ENCODE peak calls at places on chromosomes 6 and 20, in seven cellular contexts. O, U, T, Q, S, G and H are unnamed samples.

GRCh38 chr6:108497883-108498282 is 62.8 kb upstream of the FOXO3 start:
- DNase-seq in S (peak; percentile 36), Q (peak; percentile 31), O (no peak), T (peak; percentile 50), U (peak; percentile 37), G (peak; percentile 9), H (peak; percentile 23)

GRCh38 chr6:27650620-27651370 is 177.9 kb upstream of the ZNF184 start:
- DNase-seq in O (peak; percentile 79), U (no peak), G (no peak), T (no peak), S (peak; percentile 66), Q (peak; percentile 62), H (peak; percentile 56)

GRCh38 chr6:14883921-14884320 is 361.9 kb upstream of the JARID2 start:
- DNase-seq in G (no peak), U (peak; percentile 41), O (no peak), Q (peak; percentile 52), S (no peak), T (no peak), H (no peak)

GRCh38 chr6:38234934-38235678 is 404.6 kb downstream of the BTBD9 start:
- DNase-seq in Q (peak; percentile 95), G (no peak), O (no peak), U (no peak), S (no peak), T (no peak), H (no peak)

GRCh38 chr6:139860193-139860592 is 485.7 kb upstream of the CITED2 start:
- DNase-seq in G (no peak), Q (no peak), T (no peak), U (no peak), O (no peak), S (no peak), H (no peak)

GRCh38 chr6:41966961-41967311 is 25.3 kb upstream of the CCND3 start:
- DNase-seq in T (no peak), S (peak; percentile 94), O (no peak), U (peak; percentile 54), Q (no peak), G (no peak), H (no peak)

GRCh38 chr6:14031516-14031915 is 86.1 kb upstream of the CD83 start:
- DNase-seq in O (no peak), T (no peak), U (peak; percentile 19), S (peak; percentile 79), G (no peak), Q (no peak), H (peak; percentile 40)

GRCh38 chr20:49446808-49447207 is 35.7 kb downstream of the KCNB1 start:
- DNase-seq in T (no peak), S (peak; percentile 78), O (no peak), Q (no peak), G (no peak), U (no peak), H (no peak)

GRCh38 chr6:21026576-21027273 is 492.5 kb downstream of the CDKAL1 start:
- DNase-seq in S (peak; percentile 28), U (peak; percentile 14), Q (no peak), G (no peak), O (no peak), T (no peak), H (no peak)